ENCODE peak calls at places on chromosomes 11 and 22, in four cellular contexts. E, C, K and X are unnamed samples.

GRCh38 chr22:49400866-49401598 is 426.6 kb downstream of the BRD1 start:
- DNase-seq in K (no peak), C (no peak), E (no peak), X (no peak)

GRCh38 chr11:84890706-84891105 is 736.4 kb downstream of the DLG2 start:
- DNase-seq in C (no peak), E (no peak), K (no peak), X (no peak)

GRCh38 chr22:17770180-17771077 is 3.8 kb downstream of the BID start:
- DNase-seq in C (no peak), K (no peak), E (no peak), X (no peak)

GRCh38 chr11:86072211-86072610 is 3.3 kb upstream of the PICALM start:
- DNase-seq in E (no peak), K (no peak), C (no peak), X (no peak)

GRCh38 chr22:46432164-46433068 is 96.9 kb downstream of the TRMU start:
- DNase-seq in C (no peak), E (no peak), K (no peak), X (no peak)

GRCh38 chr11:115042002-115042401 is 363.7 kb downstream of the NXPE2 start:
- DNase-seq in K (no peak), E (no peak), C (no peak), X (no peak)

GRCh38 chr11:112524808-112525207 is 264.1 kb upstream of the PLET1 start:
- DNase-seq in C (peak; percentile 58), E (no peak), K (no peak), X (no peak)

GRCh38 chr22:26708256-26709009 is 51.0 kb downstream of the MIAT start:
- DNase-seq in E (no peak), K (no peak), C (no peak), X (no peak)

GRCh38 chr11:67632982-67633755 is 3.4 kb upstream of the NUDT8 start:
- DNase-seq in K (no peak), C (no peak), E (no peak), X (no peak)

GRCh38 chr11:73532310-73532709 is 65.6 kb downstream of the FAM168A start:
- DNase-seq in C (peak; percentile 77), E (no peak), K (peak; percentile 18), X (no peak)

GRCh38 chr11:66268953-66269906 is 791 bp downstream of the RAB1B start:
- DNase-seq in C (peak; percentile 75), K (no peak), E (no peak), X (peak; percentile 53)

GRCh38 chr11:82895437-82896091 is 4.7 kb downstream of the PRCP start:
- DNase-seq in K (no peak), C (no peak), E (no peak), X (no peak)

GRCh38 chr22:18033204-18033998 is 9.0 kb upstream of the MICAL3 start:
- DNase-seq in K (no peak), E (no peak), C (peak; percentile 34), X (peak; percentile 17)

GRCh38 chr11:13339196-13340153 is 61.9 kb downstream of the BMAL1 start:
- DNase-seq in K (peak; percentile 86), C (peak; percentile 94), E (no peak), X (peak; percentile 75)

GRCh38 chr11:15589070-15589626 is 474.4 kb downstream of the INSC start:
- DNase-seq in E (no peak), K (no peak), C (no peak), X (no peak)

GRCh38 chr11:103546236-103546635 is 437.0 kb downstream of the DYNC2H1 start:
- DNase-seq in C (no peak), K (peak; percentile 86), E (no peak), X (peak; percentile 88)

GRCh38 chr11:8638300-8638699 is 44.2 kb downstream of the TRIM66 start:
- DNase-seq in K (no peak), E (no peak), C (peak; percentile 14), X (no peak)

GRCh38 chr11:36365937-36366336 is 69.8 kb downstream of the PRR5L start:
- DNase-seq in E (no peak), K (no peak), C (peak; percentile 30), X (no peak)

GRCh38 chr11:96388891-96389603 is 665 bp downstream of the CCDC82 start:
- DNase-seq in K (peak; percentile 53), E (peak; percentile 36), C (peak; percentile 78), X (no peak)

GRCh38 chr11:76803811-76804600 is 20.9 kb downstream of the TSKU start:
- DNase-seq in C (peak; percentile 63), E (no peak), K (no peak), X (no peak)

GRCh38 chr11:131932584-131933360 is 562.4 kb downstream of the NTM start:
- DNase-seq in C (no peak), K (no peak), E (no peak), X (no peak)

GRCh38 chr11:102489469-102490145 is 37.0 kb upstream of the TMEM123 start:
- DNase-seq in C (no peak), E (no peak), K (no peak), X (no peak)

GRCh38 chr11:99739464-99740089 is 718.8 kb downstream of the CNTN5 start:
- DNase-seq in E (no peak), C (peak; percentile 51), K (peak; percentile 42), X (peak; percentile 76)

GRCh38 chr22:38802671-38803121 is 8.8 kb upstream of the DNAL4 start:
- DNase-seq in K (peak; percentile 98), C (peak; percentile 86), E (no peak), X (peak; percentile 87)

GRCh38 chr11:94201004-94201465 is 72.4 kb downstream of the PANX1 start:
- DNase-seq in K (no peak), E (no peak), C (peak; percentile 65), X (peak; percentile 26)

GRCh38 chr11:105296386-105296785 is 156.8 kb upstream of the CARD18 start:
- DNase-seq in C (no peak), K (no peak), E (no peak), X (no peak)

GRCh38 chr11:62707277-62707771 is at the start of the genes BSCL2 and GNG3:
- DNase-seq in E (peak; percentile 41), C (no peak), K (no peak), X (no peak)